ENCODE peak calls at places on chromosomes 1 and 21, in four cellular contexts. Z, M, X and K are unnamed samples.

GRCh38 chr21:42200906-42201614 is 17.9 kb upstream of the ABCG1 start:
- DNase-seq in Z (no peak), M (no peak), X (no peak), K (no peak)

GRCh38 chr1:234932506-234932905 is 196.1 kb downstream of the TOMM20 start:
- DNase-seq in Z (no peak), M (no peak), X (no peak), K (no peak)

GRCh38 chr1:201020647-201021332 is 2.7 kb downstream of the KIF21B start:
- DNase-seq in Z (peak; percentile 93), M (peak; percentile 57), X (peak; percentile 44), K (peak; percentile 50)

GRCh38 chr1:77888071-77888428 is 374 bp upstream of the NEXN start:
- DNase-seq in Z (no peak), M (no peak), X (peak; percentile 71), K (peak; percentile 72)

GRCh38 chr1:221268295-221268694 is 389.1 kb downstream of the HLX start:
- DNase-seq in Z (no peak), M (no peak), X (no peak), K (peak; percentile 80)

GRCh38 chr1:91501527-91501859 is 842 bp downstream of the CDC7 start:
- DNase-seq in Z (no peak), M (peak; percentile 25), X (no peak), K (peak; percentile 55)

GRCh38 chr1:41476807-41477361 is 7.6 kb downstream of the EDN2 start:
- DNase-seq in Z (no peak), M (no peak), X (no peak), K (no peak)

GRCh38 chr1:63189677-63190076 is 132.7 kb upstream of the FOXD3 start:
- DNase-seq in Z (peak; percentile 36), M (no peak), X (no peak), K (no peak)

GRCh38 chr21:42404534-42404933 is 832 bp downstream of the UBASH3A start:
- DNase-seq in Z (peak; percentile 31), M (no peak), X (no peak), K (no peak)

GRCh38 chr1:205374205-205375078 is 17.7 kb upstream of the KLHDC8A start:
- DNase-seq in Z (no peak), M (no peak), X (no peak), K (peak; percentile 86)

GRCh38 chr1:30698401-30698981 is 24.9 kb downstream of the MATN1 start:
- DNase-seq in Z (no peak), M (no peak), X (no peak), K (no peak)

GRCh38 chr1:37994886-37995566 is 5.2 kb upstream of the SF3A3 start:
- DNase-seq in Z (no peak), M (no peak), X (peak; percentile 9), K (no peak)

GRCh38 chr1:205597691-205598314 is 34.0 kb downstream of the ELK4 start:
- DNase-seq in Z (no peak), M (no peak), X (no peak), K (no peak)

GRCh38 chr1:42941640-42942330 is 16.9 kb downstream of the SLC2A1 start:
- DNase-seq in Z (no peak), M (peak; percentile 50), X (no peak), K (peak; percentile 71)

GRCh38 chr1:64282353-64282752 is 78.9 kb downstream of the UBE2U start:
- DNase-seq in Z (peak; percentile 23), M (peak; percentile 8), X (no peak), K (no peak)

GRCh38 chr1:237031480-237031879 is 10.5 kb upstream of the RYR2 start:
- DNase-seq in Z (no peak), M (no peak), X (no peak), K (no peak)

GRCh38 chr1:65339866-65340483 is 30.6 kb downstream of the DNAJC6 start:
- DNase-seq in Z (no peak), M (no peak), X (no peak), K (peak; percentile 45)